ENCODE peak calls at places on chromosomes 13 and 19, in four cellular contexts. One of them, this sample, is unnamed.

GRCh38 chr19:8023371-8023770 is 17.9 kb upstream of the ELAVL1 start:
- DNase-seq in activated naive CD8-positive, alpha-beta T cell treated with anti-CD3 and anti-CD28 coated beads for 36 hours: no peak
- DNase-seq in iPS-NIHi11: no peak
- DNase-seq in ecto neural progenitor cell: no peak
- DNase-seq in this sample: no peak

GRCh38 chr19:56400485-56400884 is 3.6 kb upstream of the ZNF583 start:
- DNase-seq in activated naive CD8-positive, alpha-beta T cell treated with anti-CD3 and anti-CD28 coated beads for 36 hours: no peak
- DNase-seq in ecto neural progenitor cell: no peak
- DNase-seq in iPS-NIHi11: no peak
- DNase-seq in this sample: peak; percentile 21

GRCh38 chr13:88472316-88472715 is 801.1 kb downstream of the SLITRK5 start:
- DNase-seq in iPS-NIHi11: no peak
- DNase-seq in activated naive CD8-positive, alpha-beta T cell treated with anti-CD3 and anti-CD28 coated beads for 36 hours: no peak
- DNase-seq in ecto neural progenitor cell: no peak
- DNase-seq in this sample: no peak

GRCh38 chr19:43747557-43748204 is 7.1 kb downstream of the SMG9 start:
- DNase-seq in ecto neural progenitor cell: no peak
- DNase-seq in iPS-NIHi11: no peak
- DNase-seq in activated naive CD8-positive, alpha-beta T cell treated with anti-CD3 and anti-CD28 coated beads for 36 hours: no peak
- DNase-seq in this sample: no peak

GRCh38 chr19:55472463-55472862 is 4.0 kb upstream of the ZNF628 start:
- DNase-seq in activated naive CD8-positive, alpha-beta T cell treated with anti-CD3 and anti-CD28 coated beads for 36 hours: no peak
- DNase-seq in ecto neural progenitor cell: no peak
- DNase-seq in iPS-NIHi11: no peak
- DNase-seq in this sample: no peak

GRCh38 chr19:19434483-19435045 is 29.1 kb downstream of the GATAD2A start:
- DNase-seq in iPS-NIHi11: no peak
- DNase-seq in ecto neural progenitor cell: no peak
- DNase-seq in activated naive CD8-positive, alpha-beta T cell treated with anti-CD3 and anti-CD28 coated beads for 36 hours: no peak
- DNase-seq in this sample: no peak

GRCh38 chr19:47324502-47324901 is 7.5 kb upstream of the C5AR2 start:
- DNase-seq in ecto neural progenitor cell: no peak
- DNase-seq in activated naive CD8-positive, alpha-beta T cell treated with anti-CD3 and anti-CD28 coated beads for 36 hours: no peak
- DNase-seq in iPS-NIHi11: peak; percentile 24
- DNase-seq in this sample: peak; percentile 84

GRCh38 chr13:20997301-20998061 is 63.9 kb downstream of the LATS2 start:
- DNase-seq in ecto neural progenitor cell: no peak
- DNase-seq in iPS-NIHi11: no peak
- DNase-seq in activated naive CD8-positive, alpha-beta T cell treated with anti-CD3 and anti-CD28 coated beads for 36 hours: no peak
- DNase-seq in this sample: no peak

GRCh38 chr19:40147693-40148347 is 43.4 kb upstream of the MAP3K10 start:
- DNase-seq in ecto neural progenitor cell: no peak
- DNase-seq in activated naive CD8-positive, alpha-beta T cell treated with anti-CD3 and anti-CD28 coated beads for 36 hours: peak; percentile 25
- DNase-seq in iPS-NIHi11: no peak
- DNase-seq in this sample: peak; percentile 97

GRCh38 chr19:16518061-16518460 is 21.9 kb downstream of the C19orf44 start:
- DNase-seq in activated naive CD8-positive, alpha-beta T cell treated with anti-CD3 and anti-CD28 coated beads for 36 hours: no peak
- DNase-seq in iPS-NIHi11: no peak
- DNase-seq in ecto neural progenitor cell: no peak
- DNase-seq in this sample: no peak

GRCh38 chr13:108961542-108962125 is 332.2 kb downstream of the MYO16 start:
- DNase-seq in iPS-NIHi11: peak; percentile 59
- DNase-seq in activated naive CD8-positive, alpha-beta T cell treated with anti-CD3 and anti-CD28 coated beads for 36 hours: no peak
- DNase-seq in ecto neural progenitor cell: no peak
- DNase-seq in this sample: peak; percentile 47

This sample was measured in MV-4-11.